ENCODE peak calls at places on chromosomes 4 and X, in four cellular contexts. L, V, W and T are unnamed samples.

GRCh38 chr4:83771113-83771705 is 235.3 kb downstream of the GPAT3 start:
- DNase-seq in L (no peak), V (no peak), W (peak; percentile 31), T (no peak)

GRCh38 chrX:15680401-15680800 is 15.8 kb upstream of the CLTRN start:
- DNase-seq in L (no peak), V (no peak), W (no peak), T (no peak)

GRCh38 chr4:129092636-129093172 is 635 bp downstream of the SCLT1 start:
- DNase-seq in L (no peak), V (no peak), W (no peak), T (no peak)

GRCh38 chrX:77415161-77415560 is 32.0 kb upstream of the FGF16 start:
- DNase-seq in L (no peak), V (no peak), W (no peak), T (no peak)

GRCh38 chrX:55028040-55028439 is 2.7 kb downstream of the ALAS2 start:
- DNase-seq in L (no peak), V (no peak), W (no peak), T (no peak)

GRCh38 chr4:169314906-169315305 is 44.1 kb upstream of the SH3RF1 start:
- DNase-seq in L (peak; percentile 72), V (peak; percentile 90), W (no peak), T (no peak)

GRCh38 chr4:150323551-150324325 is 245.5 kb downstream of the DCLK2 start:
- DNase-seq in L (no peak), V (no peak), W (no peak), T (no peak)

GRCh38 chrX:283115-283845 is 2.1 kb downstream of the PLCXD1 start:
- DNase-seq in L (peak; percentile 96), V (peak; percentile 99), W (peak; percentile 80), T (peak; percentile 81)

GRCh38 chr4:9762823-9763475 is 18.5 kb upstream of the DRD5 start:
- DNase-seq in L (no peak), V (no peak), W (peak; percentile 47), T (no peak)

DNA sequence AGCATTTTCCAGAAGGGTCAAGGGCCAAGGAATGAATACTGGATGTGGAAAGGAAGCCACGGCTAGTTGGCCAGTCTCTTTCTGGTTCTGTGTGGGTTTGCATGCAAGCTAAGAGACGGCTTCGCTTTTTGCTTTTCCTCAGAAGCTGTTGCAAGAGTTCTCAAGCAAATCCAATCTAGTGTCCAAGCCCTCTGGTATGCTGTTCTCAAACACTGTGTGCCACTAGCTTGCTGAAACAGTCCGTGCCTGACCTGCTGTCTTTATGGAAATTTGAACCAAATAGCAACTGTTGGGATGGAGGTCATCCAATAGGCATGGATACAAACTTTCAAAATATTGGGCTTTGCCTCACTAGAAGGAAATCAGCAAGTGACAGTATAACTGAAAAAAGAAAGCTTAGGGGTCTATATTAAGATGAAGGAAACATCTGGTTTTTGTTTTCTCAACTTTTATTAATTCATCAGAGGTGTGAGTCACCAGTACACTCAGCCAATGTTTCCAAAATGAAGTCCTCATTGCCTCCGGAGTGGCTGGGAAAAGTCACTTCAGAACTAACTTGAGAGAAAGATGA is 70.5 kb downstream of the SLC9A6 start:
- DNase-seq in L (peak; percentile 91), V (no peak), W (no peak), T (no peak)
- TF ChIP-seq CTCF in L (no peak), V (no peak), W (no peak), T (no peak)

GRCh38 chrX:40058719-40059118 is 39.0 kb downstream of the BCOR start:
- DNase-seq in L (no peak), V (no peak), W (no peak), T (no peak)

GRCh38 chrX:40055495-40055894 is 42.3 kb downstream of the BCOR start:
- DNase-seq in L (no peak), V (no peak), W (no peak), T (no peak)

GRCh38 chrX:40056420-40056819 is 41.3 kb downstream of the BCOR start:
- DNase-seq in L (no peak), V (no peak), W (no peak), T (no peak)

GRCh38 chrX:40054793-40055192 is 43.0 kb downstream of the BCOR start:
- DNase-seq in L (no peak), V (no peak), W (no peak), T (no peak)

DNA sequence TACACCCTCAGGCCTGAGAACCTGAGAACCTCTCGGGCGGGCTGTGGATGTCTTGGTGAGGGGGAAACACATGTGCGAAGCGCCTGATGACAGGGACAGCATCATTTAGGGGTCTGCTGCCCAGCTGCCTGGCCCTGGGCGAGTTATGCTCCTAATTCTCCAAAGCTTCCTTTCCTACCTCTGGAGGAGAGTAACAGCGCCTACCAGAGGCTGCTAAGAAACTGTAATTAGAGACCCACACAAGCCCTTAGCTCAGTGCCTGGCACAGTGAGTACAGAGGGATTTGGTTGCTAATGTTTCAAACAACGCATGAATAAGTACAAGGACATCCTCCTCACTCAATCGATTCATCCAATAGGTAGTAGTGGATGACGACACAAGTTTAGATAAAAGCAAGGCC is 40.4 kb downstream of the BCOR start:
- DNase-seq in L (no peak), V (no peak), W (no peak), T (no peak)
- TF ChIP-seq CTCF in L (no peak), V (no peak), W (no peak), T (no peak)

DNA sequence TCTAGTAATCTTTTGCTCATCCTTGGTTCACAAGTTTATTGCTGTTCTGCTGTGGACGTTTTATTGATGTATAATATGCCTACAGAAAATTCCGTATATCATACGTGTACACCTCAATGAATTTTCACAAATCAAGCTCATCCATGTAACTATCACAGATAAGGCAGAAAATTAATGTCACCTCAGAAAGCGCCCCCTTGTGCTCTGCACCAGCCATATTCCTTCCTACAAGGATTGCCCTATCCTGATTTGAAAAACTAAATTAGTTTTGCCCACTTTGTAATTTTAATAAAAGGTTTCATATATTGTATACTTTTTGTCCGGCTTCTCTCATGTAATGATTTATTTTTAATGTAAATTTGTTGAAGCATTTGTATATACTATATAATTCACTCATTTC is 390.8 kb downstream of the ADGRL3 start:
- DNase-seq in L (no peak), V (no peak), W (no peak), T (no peak)
- TF ChIP-seq CTCF in L (no peak), V (no peak), W (peak; percentile 36), T (no peak)

DNA sequence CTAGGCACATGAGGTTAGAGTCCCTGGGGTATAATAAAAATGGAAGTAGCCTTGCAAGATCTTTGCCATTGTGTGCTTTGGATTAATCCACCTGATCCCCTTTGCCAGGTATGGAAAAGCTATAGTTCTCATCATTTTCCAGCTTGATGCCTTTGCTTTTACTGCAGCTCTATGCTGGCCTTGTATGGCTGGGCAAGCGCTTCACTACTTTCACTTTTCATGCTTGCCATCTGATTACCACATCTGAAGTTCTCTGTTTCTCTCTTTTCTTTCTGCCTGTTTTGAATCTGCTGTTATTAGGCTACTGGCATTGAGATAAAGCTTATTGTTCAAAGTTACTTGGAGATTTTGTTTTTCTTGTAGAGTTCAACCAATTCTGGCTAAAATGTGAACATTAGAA is 5.5 kb upstream of the ADH4 start:
- DNase-seq in L (no peak), V (no peak), W (no peak), T (no peak)
- TF ChIP-seq CTCF in L (no peak), V (no peak), W (no peak), T (no peak)

GRCh38 chr4:135718019-135718418 is 1516.4 kb upstream of the PABPC4L start:
- DNase-seq in L (no peak), V (no peak), W (no peak), T (no peak)
- TF ChIP-seq CTCF in L (no peak), V (no peak), W (peak; percentile 44), T (no peak)

DNA sequence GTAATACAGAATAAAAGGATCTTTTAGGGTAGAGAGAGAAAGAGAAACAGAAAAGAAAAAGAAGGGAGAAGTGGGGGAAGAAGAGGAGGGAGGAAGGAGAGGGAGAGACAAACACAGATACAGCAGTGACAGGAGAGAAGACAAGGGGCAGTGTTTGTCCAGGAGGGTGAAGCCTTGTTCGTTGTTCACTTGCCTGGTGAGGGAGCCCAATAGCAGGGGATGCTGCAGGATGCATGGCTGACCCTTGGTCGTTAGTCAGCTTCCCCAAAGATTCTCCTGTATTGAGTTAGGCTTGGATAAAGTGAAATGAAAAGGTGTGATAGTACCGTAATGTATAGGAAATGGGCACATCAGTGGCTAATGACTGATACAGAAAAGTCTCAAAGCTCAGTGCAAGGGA is 403.7 kb downstream of the IL15 start:
- DNase-seq in L (no peak), V (no peak), W (no peak), T (no peak)
- TF ChIP-seq CTCF in L (no peak), V (no peak), W (no peak), T (no peak)

GRCh38 chrX:108701633-108702032 is 34.7 kb downstream of the IRS4 start:
- DNase-seq in L (no peak), V (no peak), W (no peak), T (no peak)

GRCh38 chrX:108699368-108699767 is 37.0 kb downstream of the IRS4 start:
- DNase-seq in L (no peak), V (no peak), W (no peak), T (no peak)

DNA sequence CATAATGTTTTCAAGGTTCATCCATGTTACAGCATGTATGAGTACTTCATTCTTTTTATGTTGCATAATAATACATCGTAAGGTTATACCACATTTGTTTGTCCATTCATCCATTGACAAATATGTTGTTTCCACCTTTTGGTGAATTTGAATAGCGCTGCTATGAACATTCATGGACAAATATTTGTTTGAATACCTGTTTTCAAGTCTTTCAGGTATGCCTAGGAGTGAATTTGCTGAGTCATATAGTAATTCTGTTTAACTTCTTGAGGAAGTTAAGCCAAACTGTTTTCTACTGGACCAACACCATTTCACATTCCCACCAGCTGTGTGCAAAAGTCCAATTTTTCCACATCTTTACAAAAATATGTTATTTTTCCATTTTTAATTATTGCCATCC is 31.5 kb downstream of the IRS4 start:
- DNase-seq in L (no peak), V (no peak), W (no peak), T (no peak)
- TF ChIP-seq CTCF in L (no peak), V (no peak), W (no peak), T (no peak)

GRCh38 chr4:74319506-74319905 is 11.2 kb downstream of the EPGN start:
- DNase-seq in L (no peak), V (no peak), W (no peak), T (no peak)

GRCh38 chr4:74318270-74318669 is 10.0 kb downstream of the EPGN start:
- DNase-seq in L (no peak), V (no peak), W (no peak), T (no peak)

GRCh38 chr4:74317616-74318256 is 9.5 kb downstream of the EPGN start:
- DNase-seq in L (no peak), V (no peak), W (no peak), T (no peak)

GRCh38 chr4:74324262-74324661 is 16.0 kb downstream of the EPGN start:
- DNase-seq in L (no peak), V (no peak), W (no peak), T (no peak)

DNA sequence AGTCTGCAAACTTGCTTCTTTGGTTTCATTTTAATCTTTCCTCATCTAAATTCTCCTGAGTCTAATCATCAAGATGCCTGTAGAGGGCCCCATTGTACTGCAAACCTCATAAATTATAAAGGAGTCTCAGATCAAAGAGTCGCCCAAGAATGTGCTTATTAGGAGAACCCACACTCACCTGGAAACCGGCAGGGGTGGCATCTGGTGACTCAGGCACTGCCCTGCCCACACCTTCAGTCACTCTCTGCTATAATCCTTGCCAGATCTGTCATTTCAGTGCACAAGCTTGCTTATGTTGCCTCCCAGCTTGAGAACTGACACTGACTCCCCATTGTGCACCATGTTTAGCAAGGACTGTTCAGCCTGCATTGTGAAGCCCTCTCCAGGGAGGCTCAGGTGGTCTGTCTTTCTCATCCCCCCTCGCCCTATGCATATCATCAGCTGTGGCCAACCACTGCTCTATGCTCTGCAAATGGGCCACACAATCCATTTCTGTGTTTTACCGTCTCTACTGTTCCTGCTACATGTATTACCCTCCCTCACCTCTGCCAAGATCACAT is 12.4 kb downstream of the EPGN start:
- DNase-seq in L (no peak), V (no peak), W (no peak), T (no peak)
- TF ChIP-seq CTCF in L (no peak), V (peak; percentile 45), W (peak; percentile 71), T (no peak)